ENCODE peak calls at places on chromosomes 4 and X, in four cellular contexts. J is left ventricle myocardium inferior, I is lung, F is transverse colon. B is an unnamed sample. For H3K27me3, the result is how much of the 10 kb centered on the place peaks cover.

GRCh38 chrX:56728752-56729151 is 291 bp upstream of the NBDY start:
- DNase-seq in F (peak), I (no peak), J (no peak), B (no peak)

GRCh38 chr4:87353592-87353991 is 30.9 kb upstream of the HSD17B13 start:
- DNase-seq in I (peak), F (no peak), J (no peak), B (peak)

GRCh38 chrX:149631293-149632165 is at the start of gene TMEM185A:
- DNase-seq in J (peak), I (peak), F (peak), B (peak)

GRCh38 chr4:78661923-78662521 is 110.5 kb downstream of the ANXA3 start:
- DNase-seq in F (no peak), I (no peak), J (no peak), B (no peak)

GRCh38 chr4:9921326-9921725 is 100.0 kb downstream of the SLC2A9 start:
- DNase-seq in F (no peak), I (no peak), J (no peak), B (no peak)

GRCh38 chrX:69539437-69539836 is 35.3 kb downstream of the NALF2 start:
- DNase-seq in F (no peak), I (no peak), J (no peak), B (no peak)

GRCh38 chr4:176185068-176185467 is 10.3 kb downstream of the SPATA4 start:
- DNase-seq in I (no peak), F (no peak), J (no peak), B (no peak)

GRCh38 chrX:72576161-72576896 is 3.7 kb upstream of the HDAC8 start:
- DNase-seq in F (no peak), I (no peak), J (no peak), B (no peak)

GRCh38 chr4:77047037-77047436 is 28.8 kb downstream of the CCNI start:
- DNase-seq in F (no peak), J (no peak), I (no peak), B (no peak)

GRCh38 chr4:181819951-181820350 is 423.3 kb upstream of the TENM3 start:
- DNase-seq in I (no peak), J (no peak), F (no peak), B (no peak)

GRCh38 chr4:127249066-127249766 is 383.5 kb upstream of the INTU start:
- DNase-seq in I (no peak), F (no peak), J (no peak), B (no peak)

GRCh38 chr4:112170451-112170993 is 25.3 kb downstream of the FAM241A start:
- DNase-seq in J (no peak), I (no peak), F (no peak), B (no peak)

GRCh38 chr4:164204434-164204833 is 549.5 kb upstream of the SMIM31 start:
- DNase-seq in F (no peak), J (no peak), I (no peak), B (no peak)

GRCh38 chr4:72295966-72296557 is 264.3 kb downstream of the NPFFR2 start:
- DNase-seq in I (no peak), J (no peak), F (no peak), B (no peak)

GRCh38 chrX:121598356-121598755 is 550.9 kb downstream of the GLUD2 start:
- DNase-seq in I (no peak), J (no peak), F (no peak), B (no peak)

GRCh38 chrX:76183289-76184057 is 10.6 kb downstream of the PBDC1 start:
- DNase-seq in J (no peak), F (no peak), I (no peak), B (no peak)

GRCh38 chrX:1589356-1590130 is 1.9 kb upstream of the AKAP17A start:
- DNase-seq in J (no peak), F (no peak), I (peak), B (no peak)

GRCh38 chrX:154890990-154891639 is 5.0 kb downstream of the F8A1 start:
- DNase-seq in F (no peak), I (no peak), J (no peak), B (no peak)

GRCh38 chr4:185142911-185143595 is at the start of gene SLC25A4:
- DNase-seq in J (peak), I (peak), F (peak), B (peak)

GRCh38 chrX:11351375-11352295 is 58.4 kb downstream of the AMELX start:
- DNase-seq in J (peak), F (peak), I (no peak), B (peak)

DNA sequence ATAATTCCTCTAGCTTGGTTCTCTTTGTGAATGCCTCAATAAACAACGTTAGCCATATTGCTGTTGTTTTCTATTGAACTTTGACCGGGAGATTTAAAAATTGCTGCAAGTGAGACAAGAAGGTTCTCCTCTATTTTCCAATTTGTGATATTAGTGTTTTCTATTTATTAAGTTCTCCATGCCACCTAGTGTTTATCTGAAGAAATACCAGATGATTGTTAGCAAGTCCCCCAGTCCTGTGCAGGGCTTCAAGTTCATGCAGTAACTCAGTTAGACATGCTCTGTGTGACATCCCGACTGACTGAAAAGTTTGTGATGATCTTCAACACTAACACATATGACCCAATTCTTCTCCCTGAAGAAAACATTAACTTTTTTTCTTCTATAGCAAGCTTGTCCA is 31.5 kb upstream of the TFDP3 start:
- DNase-seq in F (no peak), J (no peak), I (no peak), B (no peak)
- TF ChIP-seq CTCF in F (no peak), J (peak), I (no peak), B (no peak)

DNA sequence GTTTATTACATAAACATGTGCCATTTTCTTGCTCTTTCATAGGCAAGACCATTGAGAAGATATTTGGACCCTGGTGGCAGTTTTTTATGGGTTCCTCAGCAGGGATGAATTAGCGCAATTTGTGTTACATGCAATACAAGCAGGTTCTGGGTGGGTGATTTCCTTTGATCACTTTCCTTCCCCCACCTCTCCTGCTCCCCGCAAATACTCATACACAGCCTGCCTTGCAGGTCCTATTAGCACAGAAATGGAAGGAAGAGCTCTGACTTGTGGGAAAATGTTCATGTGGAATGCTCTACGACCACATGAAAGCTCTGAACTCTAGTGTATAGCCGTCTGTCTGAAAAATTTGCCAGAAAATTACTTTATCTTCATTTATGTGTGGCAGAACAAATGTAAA is 361.0 kb upstream of the FAT1 start:
- DNase-seq in J (no peak), I (no peak), F (no peak), B (no peak)
- H3K27me3 ChIP-seq in J (under half), I (under half), F (under half), B (under half)

DNA sequence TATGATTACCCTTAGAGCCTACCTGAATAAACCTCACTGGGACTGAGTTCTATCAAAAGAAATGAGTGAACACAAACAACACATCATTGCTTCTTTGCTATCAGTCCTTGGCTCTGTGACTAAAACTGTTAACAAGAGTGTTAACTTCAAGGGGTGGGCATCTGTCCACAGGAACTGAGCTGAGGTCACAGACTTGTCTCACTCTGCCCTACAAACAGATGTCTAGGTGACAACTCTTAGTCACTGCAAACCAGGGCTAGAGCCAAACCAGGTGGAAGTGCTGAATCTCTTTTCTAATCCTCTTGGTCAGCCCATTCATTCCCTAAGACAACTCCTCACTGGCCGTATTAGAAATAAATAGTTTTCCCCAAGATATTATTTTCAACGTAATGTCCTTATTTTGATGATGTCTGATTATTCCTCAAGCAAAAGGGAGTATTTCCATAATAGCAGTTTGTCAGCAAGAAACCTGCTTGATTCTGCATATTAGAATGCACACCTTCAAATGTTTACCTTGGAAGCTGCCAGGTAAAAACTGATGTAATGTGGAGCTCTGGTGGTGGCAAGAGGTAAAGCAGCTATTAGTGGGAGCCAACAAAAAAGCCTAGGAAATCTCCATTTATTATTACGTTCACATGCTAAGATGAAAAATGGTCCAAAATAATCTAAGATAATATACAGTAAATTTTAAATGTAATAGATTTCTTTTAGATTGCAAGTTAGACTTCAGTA is 4.0 kb downstream of the COL25A1 start:
- DNase-seq in J (no peak), F (no peak), I (no peak), B (no peak)
- TF ChIP-seq CTCF in J (peak), F (peak), I (no peak), B (no peak)

DNA sequence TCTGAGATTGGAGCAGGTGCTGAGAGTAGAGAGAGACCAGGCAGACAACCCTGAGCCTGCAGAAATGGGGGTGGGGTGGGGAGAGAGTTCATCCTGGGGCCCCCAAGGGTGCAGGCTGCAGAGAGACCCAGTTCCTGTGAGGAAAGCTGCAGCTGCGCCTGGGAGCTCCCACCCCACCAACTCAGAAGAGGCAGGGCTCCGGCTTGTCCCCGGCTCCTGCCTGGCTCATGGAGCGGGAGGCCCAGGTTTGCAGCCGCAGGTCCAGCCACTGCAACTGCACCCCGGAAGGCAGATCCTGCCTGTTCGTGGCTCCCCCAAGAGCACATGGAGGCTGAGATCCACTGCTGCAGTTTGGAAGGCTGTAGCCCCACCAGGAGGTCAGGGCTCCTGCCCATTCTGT is 44.2 kb upstream of the DGKK start:
- DNase-seq in I (no peak), J (no peak), F (no peak), B (no peak)
- H3K27me3 ChIP-seq in I (under half), J (under half), F (under half), B (under half)